ENCODE peak calls at places on chromosomes 11 and 22, in ten cellular contexts. One of them, this sample, is unnamed.

GRCh38 chr11:122146475-122146874 is 30.5 kb upstream of the BLID start:
- DNase-seq in thyroid gland: no peak
- DNase-seq in A549: no peak
- DNase-seq in HepG2: no peak
- DNase-seq in right lobe of liver: no peak
- DNase-seq in tibial nerve: no peak
- DNase-seq in heart left ventricle: no peak
- DNase-seq in transverse colon: no peak
- DNase-seq in spleen: no peak
- DNase-seq in uterus: no peak
- DNase-seq in this sample: no peak

GRCh38 chr11:14202263-14203173 is 156.5 kb downstream of the RRAS2 start:
- DNase-seq in A549: no peak
- DNase-seq in uterus: no peak
- DNase-seq in spleen: no peak
- DNase-seq in transverse colon: no peak
- DNase-seq in thyroid gland: no peak
- DNase-seq in heart left ventricle: no peak
- DNase-seq in right lobe of liver: no peak
- DNase-seq in HepG2: no peak
- DNase-seq in tibial nerve: no peak
- DNase-seq in this sample: no peak

GRCh38 chr11:24588075-24588474 is 91.2 kb downstream of the LUZP2 start:
- DNase-seq in uterus: no peak
- DNase-seq in tibial nerve: no peak
- DNase-seq in heart left ventricle: no peak
- DNase-seq in thyroid gland: no peak
- DNase-seq in right lobe of liver: no peak
- DNase-seq in A549: no peak
- DNase-seq in spleen: no peak
- DNase-seq in transverse colon: no peak
- DNase-seq in HepG2: no peak
- DNase-seq in this sample: no peak

GRCh38 chr11:120652705-120653335 is 141.3 kb downstream of the GRIK4 start:
- DNase-seq in tibial nerve: no peak
- DNase-seq in transverse colon: no peak
- DNase-seq in heart left ventricle: no peak
- DNase-seq in thyroid gland: no peak
- DNase-seq in A549: no peak
- DNase-seq in HepG2: no peak
- DNase-seq in uterus: no peak
- DNase-seq in right lobe of liver: no peak
- DNase-seq in spleen: peak; percentile 41
- DNase-seq in this sample: no peak

GRCh38 chr11:123061403-123062157 is at the start of gene HSPA8:
- DNase-seq in thyroid gland: peak; percentile 78
- DNase-seq in heart left ventricle: peak; percentile 79
- DNase-seq in transverse colon: peak; percentile 75
- DNase-seq in right lobe of liver: peak; percentile 87
- DNase-seq in uterus: peak; percentile 76
- DNase-seq in tibial nerve: peak; percentile 53
- DNase-seq in spleen: peak; percentile 94
- DNase-seq in HepG2: peak; percentile 46
- DNase-seq in A549: no peak
- DNase-seq in this sample: peak; percentile 90

GRCh38 chr11:116960916-116961315 is 123.5 kb upstream of the APOA1 start:
- DNase-seq in uterus: no peak
- DNase-seq in heart left ventricle: no peak
- DNase-seq in HepG2: no peak
- DNase-seq in transverse colon: no peak
- DNase-seq in A549: no peak
- DNase-seq in thyroid gland: peak; percentile 21
- DNase-seq in tibial nerve: no peak
- DNase-seq in right lobe of liver: no peak
- DNase-seq in spleen: no peak
- DNase-seq in this sample: no peak

GRCh38 chr11:90601261-90601660 is 378.4 kb upstream of the CHORDC1 start:
- DNase-seq in transverse colon: no peak
- DNase-seq in A549: no peak
- DNase-seq in tibial nerve: no peak
- DNase-seq in HepG2: no peak
- DNase-seq in thyroid gland: no peak
- DNase-seq in right lobe of liver: no peak
- DNase-seq in spleen: no peak
- DNase-seq in uterus: no peak
- DNase-seq in heart left ventricle: no peak
- DNase-seq in this sample: no peak

GRCh38 chr11:35814720-35815305 is 129.0 kb upstream of the LDLRAD3 start:
- DNase-seq in tibial nerve: no peak
- DNase-seq in transverse colon: no peak
- DNase-seq in uterus: no peak
- DNase-seq in spleen: no peak
- DNase-seq in thyroid gland: no peak
- DNase-seq in right lobe of liver: no peak
- DNase-seq in heart left ventricle: peak; percentile 44
- DNase-seq in A549: no peak
- DNase-seq in HepG2: no peak
- DNase-seq in this sample: no peak

GRCh38 chr11:112316971-112317370 is 56.3 kb upstream of the PLET1 start:
- DNase-seq in A549: no peak
- DNase-seq in uterus: no peak
- DNase-seq in right lobe of liver: no peak
- DNase-seq in heart left ventricle: no peak
- DNase-seq in transverse colon: no peak
- DNase-seq in spleen: no peak
- DNase-seq in thyroid gland: no peak
- DNase-seq in HepG2: no peak
- DNase-seq in tibial nerve: no peak
- DNase-seq in this sample: no peak

GRCh38 chr11:363948-364761 is 5.1 kb upstream of the B4GALNT4 start:
- DNase-seq in heart left ventricle: no peak
- DNase-seq in right lobe of liver: peak; percentile 33
- DNase-seq in spleen: peak; percentile 91
- DNase-seq in uterus: no peak
- DNase-seq in A549: peak; percentile 38
- DNase-seq in tibial nerve: no peak
- DNase-seq in HepG2: peak; percentile 62
- DNase-seq in transverse colon: peak; percentile 88
- DNase-seq in thyroid gland: peak; percentile 36
- DNase-seq in this sample: peak; percentile 57

DNA sequence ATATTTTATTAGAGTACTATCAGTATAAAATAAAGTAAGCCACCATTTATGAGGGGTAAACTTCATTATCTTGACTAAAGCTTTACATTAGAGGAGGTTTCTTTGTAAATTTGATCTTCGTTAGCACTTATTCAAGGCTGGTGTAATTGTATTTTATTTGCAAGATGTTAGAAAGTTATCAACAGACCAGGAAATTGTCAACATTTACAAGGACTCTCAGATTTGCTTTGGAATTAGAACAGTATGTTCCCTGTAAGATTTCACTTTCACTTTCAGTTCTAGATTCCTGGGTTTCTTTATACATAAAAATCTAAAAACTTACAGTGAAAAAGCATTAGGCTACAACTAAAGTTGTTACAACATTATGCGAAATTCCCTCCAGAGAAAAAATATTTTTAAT is 4.6 kb upstream of the BIRC3 start:
- DNase-seq in transverse colon: no peak
- DNase-seq in tibial nerve: no peak
- DNase-seq in uterus: no peak
- DNase-seq in thyroid gland: no peak
- DNase-seq in heart left ventricle: no peak
- DNase-seq in right lobe of liver: no peak
- DNase-seq in HepG2: no peak
- DNase-seq in A549: no peak
- DNase-seq in spleen: no peak
- DNase-seq in this sample: no peak
- H3K4me1 ChIP-seq in transverse colon: peaks cover 27% of the 10 kb centered on the region
- H3K4me1 ChIP-seq in tibial nerve: no peaks in the 10 kb centered on the region
- H3K4me1 ChIP-seq in uterus: no peaks in the 10 kb centered on the region
- H3K4me1 ChIP-seq in thyroid gland: peaks cover 9% of the 10 kb centered on the region
- H3K4me1 ChIP-seq in heart left ventricle: peaks cover 20% of the 10 kb centered on the region
- H3K4me1 ChIP-seq in right lobe of liver: no peaks in the 10 kb centered on the region
- H3K4me1 ChIP-seq in HepG2: peaks cover 29% of the 10 kb centered on the region
- H3K4me1 ChIP-seq in A549: peaks cover 40% of the 10 kb centered on the region
- H3K4me1 ChIP-seq in spleen: peaks cover 36% of the 10 kb centered on the region
- H3K4me1 ChIP-seq in this sample: peaks cover 5% of the 10 kb centered on the region

GRCh38 chr22:47201186-47201995 is 438.9 kb downstream of the TBC1D22A start:
- DNase-seq in HepG2: no peak
- DNase-seq in spleen: peak; percentile 66
- DNase-seq in thyroid gland: no peak
- DNase-seq in heart left ventricle: no peak
- DNase-seq in tibial nerve: peak; percentile 5
- DNase-seq in uterus: no peak
- DNase-seq in transverse colon: no peak
- DNase-seq in A549: no peak
- DNase-seq in right lobe of liver: peak; percentile 93
- DNase-seq in this sample: peak; percentile 40
- TF ChIP-seq POLR2A in HepG2: no peak
- TF ChIP-seq POLR2A in spleen: no peak
- TF ChIP-seq POLR2A in thyroid gland: no peak
- TF ChIP-seq POLR2A in heart left ventricle: no peak
- TF ChIP-seq POLR2A in tibial nerve: no peak
- TF ChIP-seq POLR2A in uterus: no peak
- TF ChIP-seq POLR2A in transverse colon: no peak
- TF ChIP-seq POLR2A in A549: no peak
- TF ChIP-seq POLR2A in right lobe of liver: no peak
- TF ChIP-seq POLR2A in this sample: no peak

GRCh38 chr11:118050208-118050891 is 26.5 kb upstream of the TMPRSS4 start:
- DNase-seq in transverse colon: no peak
- DNase-seq in uterus: no peak
- DNase-seq in HepG2: no peak
- DNase-seq in spleen: no peak
- DNase-seq in right lobe of liver: no peak
- DNase-seq in A549: no peak
- DNase-seq in heart left ventricle: no peak
- DNase-seq in tibial nerve: no peak
- DNase-seq in thyroid gland: no peak
- DNase-seq in this sample: no peak
- H3K4me1 ChIP-seq in transverse colon: peaks cover 3% of the 10 kb centered on the region
- H3K4me1 ChIP-seq in uterus: no peaks in the 10 kb centered on the region
- H3K4me1 ChIP-seq in HepG2: no peaks in the 10 kb centered on the region
- H3K4me1 ChIP-seq in spleen: peaks cover 15% of the 10 kb centered on the region
- H3K4me1 ChIP-seq in right lobe of liver: no peaks in the 10 kb centered on the region
- H3K4me1 ChIP-seq in A549: no peaks in the 10 kb centered on the region
- H3K4me1 ChIP-seq in heart left ventricle: peaks cover 9% of the 10 kb centered on the region
- H3K4me1 ChIP-seq in tibial nerve: no peaks in the 10 kb centered on the region
- H3K4me1 ChIP-seq in thyroid gland: no peaks in the 10 kb centered on the region
- H3K4me1 ChIP-seq in this sample: no peaks in the 10 kb centered on the region

GRCh38 chr11:3641701-3642070 is at the start of gene ART5:
- DNase-seq in HepG2: no peak
- DNase-seq in uterus: no peak
- DNase-seq in A549: no peak
- DNase-seq in transverse colon: no peak
- DNase-seq in heart left ventricle: no peak
- DNase-seq in right lobe of liver: no peak
- DNase-seq in tibial nerve: no peak
- DNase-seq in spleen: no peak
- DNase-seq in thyroid gland: no peak
- DNase-seq in this sample: no peak

GRCh38 chr11:3644817-3645235 is at the start of gene ART1:
- DNase-seq in tibial nerve: no peak
- DNase-seq in right lobe of liver: no peak
- DNase-seq in thyroid gland: no peak
- DNase-seq in heart left ventricle: peak; percentile 76
- DNase-seq in transverse colon: no peak
- DNase-seq in HepG2: no peak
- DNase-seq in spleen: no peak
- DNase-seq in A549: peak; percentile 35
- DNase-seq in uterus: peak; percentile 27
- DNase-seq in this sample: no peak

GRCh38 chr11:3639841-3640240 is 2.0 kb downstream of the ART5 start:
- DNase-seq in A549: no peak
- DNase-seq in heart left ventricle: no peak
- DNase-seq in thyroid gland: no peak
- DNase-seq in right lobe of liver: no peak
- DNase-seq in uterus: no peak
- DNase-seq in spleen: no peak
- DNase-seq in transverse colon: no peak
- DNase-seq in HepG2: no peak
- DNase-seq in tibial nerve: no peak
- DNase-seq in this sample: no peak

GRCh38 chr11:3641191-3641590 is 601 bp downstream of the ART5 start:
- DNase-seq in thyroid gland: no peak
- DNase-seq in tibial nerve: no peak
- DNase-seq in HepG2: no peak
- DNase-seq in right lobe of liver: no peak
- DNase-seq in uterus: no peak
- DNase-seq in spleen: no peak
- DNase-seq in A549: no peak
- DNase-seq in transverse colon: no peak
- DNase-seq in heart left ventricle: no peak
- DNase-seq in this sample: no peak

GRCh38 chr11:3642071-3642951 is 519 bp upstream of the ART5 start:
- DNase-seq in tibial nerve: peak; percentile 33
- DNase-seq in HepG2: peak; percentile 81
- DNase-seq in heart left ventricle: peak; percentile 87
- DNase-seq in A549: peak; percentile 77
- DNase-seq in right lobe of liver: peak; percentile 85
- DNase-seq in transverse colon: peak; percentile 74
- DNase-seq in spleen: peak; percentile 86
- DNase-seq in uterus: peak; percentile 83
- DNase-seq in thyroid gland: peak; percentile 88
- DNase-seq in this sample: peak; percentile 88
- TF ChIP-seq POLR2A in tibial nerve: no peak
- TF ChIP-seq POLR2A in HepG2: peak; percentile 59
- TF ChIP-seq POLR2A in heart left ventricle: peak; percentile 75
- TF ChIP-seq POLR2A in A549: no peak
- TF ChIP-seq POLR2A in right lobe of liver: no peak
- TF ChIP-seq POLR2A in transverse colon: peak; percentile 33
- TF ChIP-seq POLR2A in spleen: no peak
- TF ChIP-seq POLR2A in uterus: peak; percentile 52
- TF ChIP-seq POLR2A in thyroid gland: no peak
- TF ChIP-seq POLR2A in this sample: no peak

GRCh38 chr11:65895482-65895981 is 4.7 kb downstream of the FOSL1 start:
- DNase-seq in spleen: no peak
- DNase-seq in transverse colon: no peak
- DNase-seq in HepG2: no peak
- DNase-seq in heart left ventricle: no peak
- DNase-seq in tibial nerve: no peak
- DNase-seq in thyroid gland: no peak
- DNase-seq in right lobe of liver: no peak
- DNase-seq in uterus: no peak
- DNase-seq in A549: no peak
- DNase-seq in this sample: no peak
- H3K4me1 ChIP-seq in spleen: peaks cover 40% of the 10 kb centered on the region
- H3K4me1 ChIP-seq in transverse colon: peaks cover 46% of the 10 kb centered on the region
- H3K4me1 ChIP-seq in HepG2: peaks cover 43% of the 10 kb centered on the region
- H3K4me1 ChIP-seq in heart left ventricle: peaks cover 48% of the 10 kb centered on the region
- H3K4me1 ChIP-seq in tibial nerve: no peaks in the 10 kb centered on the region
- H3K4me1 ChIP-seq in thyroid gland: peaks cover 43% of the 10 kb centered on the region
- H3K4me1 ChIP-seq in right lobe of liver: no peaks in the 10 kb centered on the region
- H3K4me1 ChIP-seq in uterus: peaks cover 17% of the 10 kb centered on the region
- H3K4me1 ChIP-seq in A549: peaks cover 54% of the 10 kb centered on the region
- H3K4me1 ChIP-seq in this sample: peaks cover 53% of the 10 kb centered on the region